ENCODE peak calls at places on chromosomes 6 and 20, in seven cellular contexts. S is foreskin fibroblast, H is A549, L is mucosa of descending colon, D is HFF-Myc, K is bronchial epithelial cell, U is choroid plexus epithelial cell. C is an unnamed sample.

GRCh38 chr6:120805267-120805666 is 529.0 kb downstream of the TBC1D32 start:
- DNase-seq in S (no peak), U (no peak), H (no peak), L (no peak), D (no peak), K (peak; percentile 70), C (no peak)

GRCh38 chr20:36646678-36647077 is 682 bp upstream of the SLA2 start:
- DNase-seq in U (no peak), H (no peak), K (peak; percentile 63), S (no peak), D (no peak), L (no peak), C (no peak)

GRCh38 chr6:27544612-27545260 is 71.8 kb upstream of the ZNF184 start:
- DNase-seq in S (no peak), K (no peak), U (peak; percentile 24), H (no peak), D (no peak), L (no peak), C (no peak)

GRCh38 chr6:17714879-17715860 is 8.4 kb upstream of the NUP153 start:
- DNase-seq in U (peak; percentile 89), S (peak; percentile 92), H (peak; percentile 65), K (peak; percentile 92), D (peak; percentile 89), L (no peak), C (peak; percentile 71)

GRCh38 chr6:105921781-105922180 is 164.4 kb upstream of the PRDM1 start:
- DNase-seq in U (no peak), D (no peak), K (no peak), S (no peak), H (no peak), L (no peak), C (no peak)

GRCh38 chr6:124052120-124052519 is 248.5 kb downstream of the NKAIN2 start:
- DNase-seq in U (no peak), L (no peak), K (no peak), D (no peak), H (no peak), S (no peak), C (no peak)

GRCh38 chr6:30955367-30956042 is 14.7 kb downstream of the MUCL3 start:
- DNase-seq in K (no peak), U (peak; percentile 39), S (peak; percentile 23), D (peak; percentile 4), L (peak; percentile 42), H (no peak), C (no peak)

GRCh38 chr6:25359191-25359861 is 80.2 kb downstream of the CARMIL1 start:
- DNase-seq in D (no peak), H (no peak), K (peak; percentile 88), S (peak; percentile 61), L (no peak), U (no peak), C (peak; percentile 23)

GRCh38 chr20:47117325-47117724 is 222.7 kb downstream of the EYA2 start:
- DNase-seq in K (no peak), H (no peak), S (no peak), D (no peak), L (no peak), U (peak; percentile 43), C (no peak)

GRCh38 chr6:36333889-36334288 is 2.8 kb downstream of the BNIP5 start:
- DNase-seq in H (no peak), L (no peak), D (no peak), K (no peak), S (no peak), U (no peak), C (no peak)

GRCh38 chr6:131231103-131231502 is 95.8 kb downstream of the AKAP7 start:
- DNase-seq in L (no peak), K (peak; percentile 78), H (no peak), D (no peak), S (no peak), U (peak; percentile 55), C (no peak)

GRCh38 chr6:99434702-99435530 is 9.8 kb upstream of the PNISR start:
- DNase-seq in D (peak; percentile 14), S (no peak), H (peak; percentile 19), K (peak; percentile 54), L (no peak), U (peak; percentile 65), C (no peak)

GRCh38 chr20:47097691-47098622 is 203.3 kb downstream of the EYA2 start:
- DNase-seq in H (no peak), S (no peak), D (no peak), K (no peak), L (peak; percentile 46), U (no peak), C (no peak)

GRCh38 chr20:32183947-32184635 is 23.5 kb downstream of the PLAGL2 start:
- DNase-seq in S (no peak), U (no peak), D (no peak), K (no peak), H (no peak), L (no peak), C (no peak)

GRCh38 chr6:136593748-136594490 is 43.7 kb upstream of the MAP7 start:
- DNase-seq in D (peak; percentile 97), S (peak; percentile 96), H (no peak), L (peak; percentile 36), U (peak; percentile 100), K (peak; percentile 98), C (peak; percentile 99)

GRCh38 chr20:760751-761417 is 7.4 kb downstream of the SLC52A3 start:
- DNase-seq in L (peak; percentile 45), H (peak; percentile 47), U (peak; percentile 33), S (no peak), D (no peak), K (peak; percentile 21), C (no peak)

GRCh38 chr20:801678-802077 is 31.8 kb upstream of the FAM110A start:
- DNase-seq in K (no peak), U (no peak), H (no peak), S (no peak), D (no peak), L (no peak), C (no peak)

GRCh38 chr6:169319561-169319960 is 65.9 kb upstream of the THBS2 start:
- DNase-seq in D (no peak), H (no peak), U (no peak), L (no peak), K (no peak), S (no peak), C (no peak)

GRCh38 chr6:121437861-121438651 is 2.6 kb downstream of the GJA1 start:
- DNase-seq in U (peak; percentile 63), D (no peak), K (peak; percentile 86), S (peak; percentile 43), L (peak; percentile 22), H (peak; percentile 17), C (no peak)

GRCh38 chr6:68639211-68639610 is 4.1 kb downstream of the ADGRB3 start:
- DNase-seq in D (no peak), K (no peak), U (no peak), H (no peak), L (no peak), S (no peak), C (no peak)

GRCh38 chr6:67073938-67074337 is 1366.9 kb upstream of the EYS start:
- DNase-seq in D (no peak), U (no peak), L (no peak), S (no peak), K (no peak), H (no peak), C (no peak)

GRCh38 chr20:5806457-5807263 is 56.5 kb downstream of the SHLD1 start:
- DNase-seq in D (no peak), S (no peak), K (no peak), L (no peak), H (no peak), U (no peak), C (no peak)

GRCh38 chr6:36353411-36353915 is 16.8 kb upstream of the BNIP5 start:
- DNase-seq in H (no peak), D (no peak), K (peak; percentile 72), L (no peak), U (no peak), S (no peak), C (no peak)

GRCh38 chr20:62776692-62777527 is 19.4 kb upstream of the MRGBP start:
- DNase-seq in L (peak; percentile 45), S (peak; percentile 13), H (no peak), U (no peak), K (peak; percentile 41), D (peak; percentile 36), C (no peak)

GRCh38 chr6:37871616-37872384 is 52.3 kb downstream of the ZFAND3 start:
- DNase-seq in H (no peak), K (no peak), D (no peak), L (no peak), U (no peak), S (no peak), C (no peak)

GRCh38 chr6:35025241-35026188 is 115.6 kb downstream of the TCP11 start:
- DNase-seq in H (no peak), L (no peak), D (no peak), S (no peak), K (peak; percentile 13), U (no peak), C (no peak)
- TF ChIP-seq CTCF in H (no peak), L (no peak), D (peak; percentile 4), S (peak; percentile 34), K (peak; percentile 11), U (peak; percentile 52), C (peak; percentile 32)

GRCh38 chr20:23358563-23358906 is 3.4 kb upstream of the GZF1 start:
- DNase-seq in S (no peak), D (no peak), U (no peak), K (no peak), H (no peak), L (no peak), C (no peak)
- H3K4me3 ChIP-seq in S (peak overlapping the region; percentile 70), D (peak overlapping the region; percentile 55), U (peak overlapping the region; percentile 89), K (peak overlapping the region; percentile 17), H (peak overlapping the region; percentile 44), L (no peak overlapping the region), C (peak overlapping the region; percentile 58)

GRCh38 chr20:2672446-2672845 is 8.4 kb upstream of the IDH3B start:
- DNase-seq in K (no peak), D (no peak), U (no peak), L (no peak), H (no peak), S (no peak), C (no peak)

GRCh38 chr20:2673453-2673852 is 9.4 kb upstream of the IDH3B start:
- DNase-seq in U (no peak), H (no peak), L (no peak), K (no peak), D (no peak), S (no peak), C (no peak)

DNA sequence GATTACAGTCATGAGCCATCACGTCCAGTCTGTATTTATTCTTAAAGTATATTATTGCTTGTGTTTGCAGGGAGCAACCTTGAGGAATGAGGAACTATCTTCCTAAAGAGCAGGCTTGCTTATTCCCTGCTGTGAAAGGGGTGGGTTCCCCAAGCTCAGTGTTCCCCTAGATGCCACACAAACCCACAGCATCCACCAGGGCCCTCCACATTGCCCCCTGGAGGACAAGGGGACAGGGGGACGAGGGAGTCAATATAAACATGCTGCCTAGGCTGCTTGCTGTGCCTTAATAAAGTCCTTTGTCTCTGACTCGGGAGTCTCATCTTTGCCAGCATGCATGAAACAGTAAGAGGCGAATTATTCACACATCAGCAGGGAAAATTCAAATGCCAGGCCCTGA is 8.0 kb upstream of the IDH3B start:
- DNase-seq in H (no peak), S (no peak), K (no peak), D (no peak), U (no peak), L (no peak), C (no peak)
- TF ChIP-seq CTCF in H (peak; percentile 16), S (no peak), K (peak; percentile 19), D (peak; percentile 42), U (peak; percentile 33), L (no peak), C (peak; percentile 3)

DNA sequence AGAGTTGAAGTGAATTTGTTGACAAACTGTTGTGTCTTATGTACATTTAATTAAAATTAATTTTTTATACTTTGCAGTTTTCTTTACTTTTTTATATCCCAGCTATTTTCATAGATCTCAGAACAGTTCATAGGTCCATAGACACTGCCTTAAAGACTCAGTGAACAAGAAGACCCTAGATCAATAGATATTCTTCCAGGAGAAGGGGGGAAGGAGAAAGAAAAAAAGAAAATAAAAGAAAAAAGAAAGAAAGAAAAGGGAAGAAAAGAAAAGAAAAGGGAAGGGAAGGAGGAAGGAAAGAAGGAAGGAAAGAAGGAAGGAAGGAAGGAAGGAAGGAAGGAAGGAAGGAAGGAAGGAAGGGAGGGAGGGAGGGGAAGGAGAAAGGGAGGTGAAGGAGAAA is 130.8 kb downstream of the MAFB start:
- DNase-seq in D (no peak), K (no peak), L (no peak), S (no peak), H (no peak), U (no peak), C (no peak)
- H3K4me3 ChIP-seq in D (no peak overlapping the region), K (no peak overlapping the region), L (no peak overlapping the region), S (no peak overlapping the region), H (no peak overlapping the region), U (no peak overlapping the region), C (no peak overlapping the region)